ENCODE peak calls at places on chromosomes 5 and 9, in five cellular contexts. One of them, this sample, is unnamed.

GRCh38 chr5:81068063-81068462 is 107.9 kb downstream of the RASGRF2 start:
- DNase-seq in head of caudate nucleus: no peak
- DNase-seq in EL: no peak
- DNase-seq in NCI-H1092 treated with DMSO at 0.1 percent for 48 hours: no peak
- DNase-seq in NCI-H774: no peak
- DNase-seq in this sample: no peak

GRCh38 chr9:89606567-89607311 is 1.9 kb downstream of the GADD45G start:
- DNase-seq in head of caudate nucleus: no peak
- DNase-seq in EL: peak
- DNase-seq in NCI-H1092 treated with DMSO at 0.1 percent for 48 hours: peak
- DNase-seq in NCI-H774: no peak
- DNase-seq in this sample: no peak

GRCh38 chr9:27413507-27414214 is 110.4 kb upstream of the IFNK start:
- DNase-seq in NCI-H1092 treated with DMSO at 0.1 percent for 48 hours: no peak
- DNase-seq in EL: peak
- DNase-seq in NCI-H774: no peak
- DNase-seq in head of caudate nucleus: no peak
- DNase-seq in this sample: no peak

GRCh38 chr9:123562844-123563346 is 206.9 kb downstream of the CRB2 start:
- DNase-seq in head of caudate nucleus: no peak
- DNase-seq in EL: peak
- DNase-seq in NCI-H774: no peak
- DNase-seq in NCI-H1092 treated with DMSO at 0.1 percent for 48 hours: no peak
- DNase-seq in this sample: no peak

GRCh38 chr5:120446068-120446492 is 18.0 kb upstream of the PRR16 start:
- DNase-seq in EL: peak
- DNase-seq in head of caudate nucleus: no peak
- DNase-seq in NCI-H774: no peak
- DNase-seq in NCI-H1092 treated with DMSO at 0.1 percent for 48 hours: no peak
- DNase-seq in this sample: no peak

GRCh38 chr5:53508125-53508524 is 27.7 kb downstream of the FST start:
- DNase-seq in NCI-H1092 treated with DMSO at 0.1 percent for 48 hours: no peak
- DNase-seq in EL: peak
- DNase-seq in head of caudate nucleus: no peak
- DNase-seq in NCI-H774: no peak
- DNase-seq in this sample: no peak

GRCh38 chr9:27460225-27461023 is 63.7 kb upstream of the IFNK start:
- DNase-seq in NCI-H774: no peak
- DNase-seq in NCI-H1092 treated with DMSO at 0.1 percent for 48 hours: no peak
- DNase-seq in EL: peak
- DNase-seq in head of caudate nucleus: no peak
- DNase-seq in this sample: no peak

GRCh38 chr9:136122425-136123383 is 4.0 kb upstream of the TMEM250 start:
- DNase-seq in NCI-H774: peak
- DNase-seq in head of caudate nucleus: peak
- DNase-seq in EL: peak
- DNase-seq in NCI-H1092 treated with DMSO at 0.1 percent for 48 hours: peak
- DNase-seq in this sample: no peak

GRCh38 chr5:61496406-61497307 is 164.6 kb downstream of the ZSWIM6 start:
- DNase-seq in NCI-H774: no peak
- DNase-seq in head of caudate nucleus: no peak
- DNase-seq in NCI-H1092 treated with DMSO at 0.1 percent for 48 hours: no peak
- DNase-seq in EL: no peak
- DNase-seq in this sample: peak

GRCh38 chr5:169152453-169152852 is 148.5 kb downstream of the SLIT3 start:
- DNase-seq in NCI-H1092 treated with DMSO at 0.1 percent for 48 hours: no peak
- DNase-seq in EL: no peak
- DNase-seq in head of caudate nucleus: no peak
- DNase-seq in NCI-H774: no peak
- DNase-seq in this sample: no peak

GRCh38 chr5:55989860-55990259 is 4.9 kb downstream of the IL6ST start:
- DNase-seq in NCI-H1092 treated with DMSO at 0.1 percent for 48 hours: no peak
- DNase-seq in NCI-H774: no peak
- DNase-seq in head of caudate nucleus: no peak
- DNase-seq in EL: no peak
- DNase-seq in this sample: no peak

GRCh38 chr5:175478008-175478383 is 364 bp upstream of the SFXN1 start:
- DNase-seq in head of caudate nucleus: no peak
- DNase-seq in NCI-H774: peak
- DNase-seq in NCI-H1092 treated with DMSO at 0.1 percent for 48 hours: no peak
- DNase-seq in EL: no peak
- DNase-seq in this sample: no peak

GRCh38 chr5:176416123-176416924 is at the start of gene CLTB:
- DNase-seq in NCI-H1092 treated with DMSO at 0.1 percent for 48 hours: peak
- DNase-seq in head of caudate nucleus: peak
- DNase-seq in NCI-H774: peak
- DNase-seq in EL: peak
- DNase-seq in this sample: peak

GRCh38 chr5:93705896-93706295 is 35.5 kb downstream of the POU5F2 start:
- DNase-seq in NCI-H774: no peak
- DNase-seq in head of caudate nucleus: no peak
- DNase-seq in EL: peak
- DNase-seq in NCI-H1092 treated with DMSO at 0.1 percent for 48 hours: no peak
- DNase-seq in this sample: no peak

GRCh38 chr9:82797539-82797938 is 265.4 kb downstream of the RASEF start:
- DNase-seq in NCI-H774: no peak
- DNase-seq in NCI-H1092 treated with DMSO at 0.1 percent for 48 hours: peak
- DNase-seq in EL: no peak
- DNase-seq in head of caudate nucleus: peak
- DNase-seq in this sample: no peak

GRCh38 chr5:112614285-112614684 is 123.4 kb upstream of the APC start:
- DNase-seq in EL: no peak
- DNase-seq in NCI-H774: no peak
- DNase-seq in head of caudate nucleus: no peak
- DNase-seq in NCI-H1092 treated with DMSO at 0.1 percent for 48 hours: no peak
- DNase-seq in this sample: no peak

GRCh38 chr5:180070726-180071417 is 687 bp downstream of the RNF130 start:
- DNase-seq in head of caudate nucleus: no peak
- DNase-seq in NCI-H774: peak
- DNase-seq in NCI-H1092 treated with DMSO at 0.1 percent for 48 hours: peak
- DNase-seq in EL: peak
- DNase-seq in this sample: peak

GRCh38 chr9:81574399-81574798 is 114.9 kb downstream of the TLE1 start:
- DNase-seq in NCI-H774: no peak
- DNase-seq in NCI-H1092 treated with DMSO at 0.1 percent for 48 hours: no peak
- DNase-seq in head of caudate nucleus: no peak
- DNase-seq in EL: peak
- DNase-seq in this sample: no peak

GRCh38 chr9:109906766-109907382 is 126.9 kb downstream of the PALM2AKAP2 start:
- DNase-seq in NCI-H1092 treated with DMSO at 0.1 percent for 48 hours: no peak
- DNase-seq in NCI-H774: no peak
- DNase-seq in head of caudate nucleus: no peak
- DNase-seq in EL: peak
- DNase-seq in this sample: no peak

GRCh38 chr9:88197016-88197415 is 58.7 kb upstream of the SPATA31C2 start:
- DNase-seq in head of caudate nucleus: no peak
- DNase-seq in NCI-H1092 treated with DMSO at 0.1 percent for 48 hours: no peak
- DNase-seq in EL: peak
- DNase-seq in NCI-H774: no peak
- DNase-seq in this sample: no peak

GRCh38 chr5:16413461-16413860 is 52.1 kb downstream of the ZNF622 start:
- DNase-seq in NCI-H1092 treated with DMSO at 0.1 percent for 48 hours: no peak
- DNase-seq in NCI-H774: no peak
- DNase-seq in EL: no peak
- DNase-seq in head of caudate nucleus: no peak
- DNase-seq in this sample: no peak

GRCh38 chr9:138046641-138047301 is 169.2 kb downstream of the CACNA1B start:
- DNase-seq in NCI-H774: no peak
- DNase-seq in NCI-H1092 treated with DMSO at 0.1 percent for 48 hours: no peak
- DNase-seq in head of caudate nucleus: no peak
- DNase-seq in EL: no peak
- DNase-seq in this sample: no peak